ENCODE peak calls at places on chromosome 22, in five cellular contexts. T is CD8-positive, alpha-beta T cell; Y is esophagus muscularis mucosa; U is stomach; A is ovary. P is an unnamed sample. For H3K4me1, the result is how much of the 10 kb centered on the place peaks cover.

GRCh38 chr22:44427506-44428470 is 70.2 kb downstream of the RTL6 start:
- DNase-seq in T (no peak), Y (no peak), U (no peak), A (no peak), P (no peak)

GRCh38 chr22:23542933-23543332 is 37.2 kb downstream of the IGLL1 start:
- DNase-seq in T (no peak), Y (no peak), U (no peak), A (no peak), P (no peak)

GRCh38 chr22:42787357-42787736 is 66.7 kb upstream of the A4GALT start:
- DNase-seq in T (no peak), Y (no peak), U (no peak), A (no peak), P (no peak)

GRCh38 chr22:50672471-50673230 is at the start of gene SHANK3:
- DNase-seq in T (no peak), Y (no peak), U (no peak), A (no peak), P (no peak)

GRCh38 chr22:39560127-39560526 is 10.4 kb upstream of the CACNA1I start:
- DNase-seq in T (no peak), Y (no peak), U (no peak), A (no peak), P (no peak)

GRCh38 chr22:36536717-36537116 is 7.8 kb upstream of the EIF3D start:
- DNase-seq in T (no peak), Y (no peak), U (no peak), A (no peak), P (no peak)

GRCh38 chr22:50439314-50440250 is 35.3 kb downstream of the SBF1 start:
- DNase-seq in T (no peak), Y (no peak), U (no peak), A (no peak), P (no peak)

GRCh38 chr22:36405221-36405631 is 17.5 kb upstream of the MYH9 start:
- DNase-seq in T (no peak), Y (no peak), U (no peak), A (no peak), P (no peak)

GRCh38 chr22:38751422-38752346 is 4.1 kb downstream of the SUN2 start:
- DNase-seq in T (peak), Y (no peak), U (peak), A (no peak), P (peak)

GRCh38 chr22:30344447-30345200 is 12.1 kb downstream of the SF3A1 start:
- DNase-seq in T (no peak), Y (no peak), U (no peak), A (no peak), P (no peak)

GRCh38 chr22:46499798-46500174 is 37.6 kb downstream of the CELSR1 start:
- DNase-seq in T (no peak), Y (no peak), U (no peak), A (no peak), P (no peak)

GRCh38 chr22:43826142-43827093 is 14.3 kb upstream of the EFCAB6 start:
- DNase-seq in T (no peak), Y (no peak), U (peak), A (peak), P (no peak)

DNA sequence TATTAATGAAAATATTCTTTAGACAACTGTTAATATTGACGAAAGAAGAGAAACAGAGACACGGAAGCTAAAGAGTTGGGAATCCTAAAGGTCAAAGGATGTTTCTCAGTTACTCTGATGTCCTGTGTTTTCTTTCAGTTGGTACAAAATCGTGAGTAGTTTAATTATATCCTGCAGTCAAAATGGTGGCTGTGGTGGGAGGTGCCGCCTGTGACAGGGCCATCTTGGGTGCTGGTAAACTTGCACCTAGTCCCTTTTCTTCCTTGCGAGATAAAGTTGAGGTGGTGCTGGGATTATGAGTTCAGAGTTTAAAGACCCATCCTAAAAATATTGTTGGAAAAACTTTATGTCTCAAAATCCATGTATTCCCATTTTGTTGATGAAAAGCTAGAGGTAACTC is 2.2 kb downstream of the CECR2 start:
- DNase-seq in T (no peak), Y (no peak), U (no peak), A (no peak), P (no peak)
- H3K4me3 ChIP-seq in T (no peak), Y (peak), U (no peak), A (peak), P (no peak)

DNA sequence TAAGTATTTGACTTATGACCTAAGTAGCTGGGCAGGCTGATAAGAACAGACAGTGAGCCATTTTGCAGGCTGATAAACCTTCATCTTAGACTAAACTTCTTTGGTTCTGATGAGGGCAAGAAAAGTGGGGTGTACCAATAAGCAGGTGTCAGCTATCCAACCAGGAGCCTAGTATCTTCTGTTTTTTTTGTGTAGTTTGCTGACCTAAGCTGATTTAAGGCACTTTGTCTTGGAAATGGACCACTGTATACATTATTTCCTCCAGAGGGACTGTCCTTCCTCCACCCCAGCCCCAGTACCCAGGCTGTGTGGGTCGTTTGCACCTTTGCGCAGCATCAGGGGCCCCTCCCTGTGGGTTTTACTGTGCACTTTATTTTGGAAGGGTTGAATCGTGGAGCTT is 1323.8 kb downstream of the TBC1D22A start:
- DNase-seq in T (no peak), Y (no peak), U (no peak), A (no peak), P (no peak)
- H3K4me1 ChIP-seq in T (under half), Y (under half), U (under half), A (under half), P (under half)

DNA sequence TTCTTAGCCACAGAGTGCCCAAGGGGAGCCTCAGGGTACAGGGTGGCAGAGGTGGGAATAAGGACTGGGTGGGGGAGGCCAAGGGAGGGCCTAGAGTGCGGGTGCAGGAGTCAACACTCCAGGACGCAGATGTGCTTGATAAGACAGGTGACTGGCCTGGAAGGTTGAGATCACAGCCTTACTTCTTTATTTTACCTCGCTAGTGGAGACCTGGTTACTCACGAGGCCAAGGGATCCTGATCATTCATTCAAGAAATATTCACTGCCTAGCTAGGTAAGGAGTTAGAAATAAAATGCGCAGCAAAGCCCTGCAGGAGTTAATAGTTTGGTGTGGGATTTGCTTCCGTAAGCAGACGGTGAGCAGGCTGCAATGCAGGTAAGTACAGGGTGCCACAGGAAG is 13.2 kb upstream of the PEX26 start:
- DNase-seq in T (no peak), Y (no peak), U (no peak), A (no peak), P (no peak)
- TF ChIP-seq CTCF in T (no peak), Y (no peak), U (no peak), A (no peak), P (no peak)

GRCh38 chr22:25874327-25874726 is 132.3 kb downstream of the MYO18B start:
- DNase-seq in T (no peak), Y (no peak), U (no peak), A (no peak), P (no peak)

GRCh38 chr22:25875461-25875860 is 133.5 kb downstream of the MYO18B start:
- DNase-seq in T (no peak), Y (no peak), U (no peak), A (no peak), P (no peak)

GRCh38 chr22:25880524-25880923 is 138.5 kb downstream of the MYO18B start:
- DNase-seq in T (no peak), Y (no peak), U (no peak), A (no peak), P (no peak)

GRCh38 chr22:25878933-25879332 is 136.9 kb downstream of the MYO18B start:
- DNase-seq in T (no peak), Y (no peak), U (no peak), A (no peak), P (no peak)

DNA sequence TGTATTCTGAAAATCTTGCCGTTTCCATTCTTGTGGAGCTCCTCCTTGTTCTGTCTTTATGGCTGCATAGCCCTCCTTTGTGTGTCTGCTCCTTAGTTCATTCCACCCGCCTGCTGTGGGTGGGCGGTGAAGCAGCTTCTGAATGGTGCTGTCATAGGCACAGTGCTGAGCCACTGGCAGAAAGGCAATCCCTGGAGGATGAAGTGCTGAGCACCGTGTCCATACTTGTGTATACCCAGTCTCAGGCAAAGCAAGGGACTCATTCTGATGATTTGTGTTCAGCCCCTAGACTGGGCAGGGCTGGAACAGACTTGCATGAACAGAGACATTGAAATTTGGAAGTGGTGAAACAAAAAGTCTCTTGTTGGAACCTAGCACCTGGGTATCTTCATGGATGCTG is 134.9 kb downstream of the MYO18B start:
- DNase-seq in T (no peak), Y (no peak), U (no peak), A (no peak), P (no peak)
- H3K4me3 ChIP-seq in T (no peak), Y (no peak), U (no peak), A (no peak), P (no peak)

DNA sequence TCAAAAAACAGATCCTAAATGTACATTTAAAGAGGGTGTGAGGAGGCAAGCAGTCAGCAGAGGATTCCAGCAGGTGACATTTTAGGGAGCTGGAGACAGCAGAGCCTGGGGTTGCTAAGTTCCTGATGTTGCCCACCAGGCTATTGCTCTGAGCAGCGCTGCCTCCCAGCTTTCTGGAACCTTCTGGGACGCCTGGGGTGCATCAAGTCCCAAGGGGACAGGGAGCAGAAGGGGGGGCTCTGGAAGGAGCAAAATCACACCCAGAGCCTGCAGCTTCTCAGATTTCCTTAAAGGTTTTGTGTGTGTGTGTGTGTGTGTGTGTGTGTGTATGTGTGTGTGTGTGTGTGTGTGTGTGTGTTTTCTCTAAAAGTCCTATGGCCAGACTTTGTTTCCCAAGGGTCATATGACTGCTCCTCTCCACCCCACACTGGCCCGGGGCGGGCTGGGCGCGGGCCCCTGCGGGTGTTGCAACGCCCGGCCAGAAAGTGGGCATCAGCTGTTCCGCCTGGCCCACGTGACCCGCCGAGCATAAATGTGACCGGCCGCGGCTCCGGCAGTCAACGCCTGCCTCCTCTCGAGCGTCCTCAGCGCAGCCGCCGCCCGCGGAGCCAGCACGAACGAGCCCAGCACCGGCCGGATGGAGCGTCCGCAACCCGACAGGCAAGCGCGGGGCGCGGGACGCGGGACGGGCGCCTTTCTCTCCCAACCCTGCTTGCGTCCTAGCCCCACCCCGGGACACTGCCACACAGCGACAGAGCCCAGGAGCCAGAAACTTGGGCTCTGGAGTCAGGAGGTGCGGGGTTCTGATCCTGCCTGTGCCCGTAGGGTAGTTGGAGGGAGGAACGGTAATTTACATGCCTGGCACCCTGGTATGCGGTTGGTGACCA is at the start of gene HMOX1:
- DNase-seq in T (peak), Y (peak), U (peak), A (peak), P (peak)
- H3K4me1 ChIP-seq in T (under half), Y (under half), U (under half), A (under half), P (under half)

GRCh38 chr22:25534724-25535123 is 29.8 kb upstream of the GRK3 start:
- DNase-seq in T (no peak), Y (no peak), U (no peak), A (no peak), P (no peak)
- TF ChIP-seq CTCF in T (no peak), Y (no peak), U (no peak), A (no peak), P (no peak)

P was measured in transverse colon.